ENCODE peak calls at places on chromosomes 5 and 9, in five cellular contexts. One of them, this sample, is unnamed.

GRCh38 chr5:107564896-107565295 is 105.8 kb downstream of the EFNA5 start:
- DNase-seq in HFFc6: no peak
- DNase-seq in right lobe of liver: no peak
- DNase-seq in fibroblast of the aortic adventitia: peak; percentile 58
- DNase-seq in tibial artery: no peak
- DNase-seq in this sample: no peak

GRCh38 chr5:37695651-37696050 is 144.2 kb downstream of the GDNF start:
- DNase-seq in HFFc6: no peak
- DNase-seq in right lobe of liver: no peak
- DNase-seq in fibroblast of the aortic adventitia: no peak
- DNase-seq in tibial artery: no peak
- DNase-seq in this sample: no peak

GRCh38 chr5:172939045-172939444 is 20.2 kb upstream of the RPL26L1 start:
- DNase-seq in HFFc6: peak; percentile 58
- DNase-seq in right lobe of liver: peak; percentile 34
- DNase-seq in fibroblast of the aortic adventitia: no peak
- DNase-seq in tibial artery: no peak
- DNase-seq in this sample: peak; percentile 57

GRCh38 chr5:156332245-156332644 is 5.3 kb downstream of the SGCD start:
- DNase-seq in HFFc6: no peak
- DNase-seq in right lobe of liver: no peak
- DNase-seq in fibroblast of the aortic adventitia: no peak
- DNase-seq in tibial artery: no peak
- DNase-seq in this sample: no peak

GRCh38 chr5:98768160-98769005 is 5.1 kb upstream of the RGMB start:
- DNase-seq in HFFc6: peak; percentile 59
- DNase-seq in right lobe of liver: no peak
- DNase-seq in fibroblast of the aortic adventitia: peak; percentile 69
- DNase-seq in tibial artery: peak; percentile 48
- DNase-seq in this sample: peak; percentile 74

GRCh38 chr9:121498150-121498486 is 1.5 kb downstream of the GGTA1 start:
- DNase-seq in HFFc6: peak; percentile 41
- DNase-seq in right lobe of liver: no peak
- DNase-seq in fibroblast of the aortic adventitia: peak; percentile 71
- DNase-seq in tibial artery: peak; percentile 83
- DNase-seq in this sample: peak; percentile 67

GRCh38 chr9:87763286-87763685 is 37.4 kb downstream of the CTSL start:
- DNase-seq in HFFc6: no peak
- DNase-seq in right lobe of liver: no peak
- DNase-seq in fibroblast of the aortic adventitia: no peak
- DNase-seq in tibial artery: no peak
- DNase-seq in this sample: no peak

GRCh38 chr9:137226338-137227056 is 805 bp upstream of the RNF224 start:
- DNase-seq in HFFc6: peak; percentile 36
- DNase-seq in right lobe of liver: no peak
- DNase-seq in fibroblast of the aortic adventitia: no peak
- DNase-seq in tibial artery: no peak
- DNase-seq in this sample: peak; percentile 63

GRCh38 chr9:109411818-109412352 is 86.2 kb downstream of the PTPN3 start:
- DNase-seq in HFFc6: peak; percentile 41
- DNase-seq in right lobe of liver: no peak
- DNase-seq in fibroblast of the aortic adventitia: peak; percentile 69
- DNase-seq in tibial artery: no peak
- DNase-seq in this sample: no peak

GRCh38 chr9:16092627-16093091 is 539.8 kb downstream of the CCDC171 start:
- DNase-seq in HFFc6: no peak
- DNase-seq in right lobe of liver: no peak
- DNase-seq in fibroblast of the aortic adventitia: peak; percentile 59
- DNase-seq in tibial artery: no peak
- DNase-seq in this sample: no peak

GRCh38 chr9:35972093-35972492 is 14.1 kb upstream of the OR2S2 start:
- DNase-seq in HFFc6: no peak
- DNase-seq in right lobe of liver: no peak
- DNase-seq in fibroblast of the aortic adventitia: no peak
- DNase-seq in tibial artery: no peak
- DNase-seq in this sample: no peak

GRCh38 chr9:73143606-73144328 is 7.9 kb upstream of the ANXA1 start:
- DNase-seq in HFFc6: peak; percentile 78
- DNase-seq in right lobe of liver: no peak
- DNase-seq in fibroblast of the aortic adventitia: peak; percentile 94
- DNase-seq in tibial artery: no peak
- DNase-seq in this sample: peak; percentile 26

GRCh38 chr9:89422151-89422918 is 75.6 kb downstream of the SEMA4D start:
- DNase-seq in HFFc6: peak; percentile 12
- DNase-seq in right lobe of liver: no peak
- DNase-seq in fibroblast of the aortic adventitia: no peak
- DNase-seq in tibial artery: no peak
- DNase-seq in this sample: no peak

GRCh38 chr5:181173420-181174342 is 26.3 kb downstream of the OR2V2 start:
- DNase-seq in HFFc6: peak; percentile 77
- DNase-seq in right lobe of liver: no peak
- DNase-seq in fibroblast of the aortic adventitia: no peak
- DNase-seq in tibial artery: no peak
- DNase-seq in this sample: peak; percentile 72

GRCh38 chr9:76516871-76517270 is 57.9 kb downstream of the GCNT1 start:
- DNase-seq in HFFc6: no peak
- DNase-seq in right lobe of liver: no peak
- DNase-seq in fibroblast of the aortic adventitia: no peak
- DNase-seq in tibial artery: no peak
- DNase-seq in this sample: no peak

GRCh38 chr9:114287001-114287762 is 35.7 kb upstream of the ORM1 start:
- DNase-seq in HFFc6: no peak
- DNase-seq in right lobe of liver: no peak
- DNase-seq in fibroblast of the aortic adventitia: no peak
- DNase-seq in tibial artery: peak; percentile 19
- DNase-seq in this sample: no peak

GRCh38 chr5:172896465-172896864 is 62.4 kb downstream of the ERGIC1 start:
- DNase-seq in HFFc6: no peak
- DNase-seq in right lobe of liver: no peak
- DNase-seq in fibroblast of the aortic adventitia: no peak
- DNase-seq in tibial artery: no peak
- DNase-seq in this sample: no peak

GRCh38 chr5:42944989-42945388 is 95.1 kb downstream of the ANXA2R start:
- DNase-seq in HFFc6: peak; percentile 87
- DNase-seq in right lobe of liver: no peak
- DNase-seq in fibroblast of the aortic adventitia: peak; percentile 93
- DNase-seq in tibial artery: no peak
- DNase-seq in this sample: peak; percentile 67

DNA sequence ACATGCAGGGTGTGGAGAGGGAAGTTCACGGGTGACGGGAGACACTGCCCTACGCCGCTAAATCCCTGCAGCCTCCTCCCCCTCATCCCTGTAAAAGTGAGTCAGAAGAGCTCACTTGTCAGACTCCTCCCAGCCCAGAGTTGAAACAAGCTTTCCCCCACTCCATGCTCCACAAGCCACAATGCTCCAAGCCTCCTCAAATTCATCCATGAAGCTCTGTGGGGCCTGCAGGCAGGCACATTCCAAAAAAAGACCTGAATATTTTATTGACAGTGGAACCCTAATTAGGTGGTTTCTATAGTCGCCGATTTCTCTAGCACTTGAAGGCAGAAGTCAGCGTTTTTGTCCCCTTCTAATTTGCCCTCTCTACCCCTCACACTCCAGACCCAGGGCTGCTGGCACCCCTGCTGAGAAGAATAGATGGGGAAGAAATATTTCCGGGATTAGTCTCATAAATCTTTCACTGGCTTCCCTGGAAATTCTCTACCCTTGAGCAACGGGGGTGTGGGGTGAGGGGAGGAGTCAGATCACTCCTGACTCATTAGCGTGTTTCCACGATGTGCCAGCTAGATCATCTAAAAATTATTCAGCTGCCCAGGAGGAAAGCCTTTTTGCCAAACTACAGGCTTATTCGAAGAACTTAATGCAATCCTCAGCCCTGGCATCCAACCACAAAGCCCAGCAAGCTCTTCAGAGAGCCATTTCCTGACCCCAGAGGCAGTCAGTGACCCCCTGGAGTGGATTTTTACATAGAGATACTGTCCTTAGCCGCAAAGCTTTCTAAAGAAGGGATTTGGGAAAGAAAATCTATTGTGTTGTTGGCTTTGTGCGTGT is 97.1 kb downstream of the ENC1 start:
- DNase-seq in HFFc6: peak; percentile 90
- DNase-seq in right lobe of liver: no peak
- DNase-seq in fibroblast of the aortic adventitia: peak; percentile 91
- DNase-seq in tibial artery: peak; percentile 66
- DNase-seq in this sample: peak; percentile 56
- TF ChIP-seq CTCF in HFFc6: no peak
- TF ChIP-seq CTCF in right lobe of liver: no peak
- TF ChIP-seq CTCF in fibroblast of the aortic adventitia: no peak
- TF ChIP-seq CTCF in tibial artery: no peak
- TF ChIP-seq CTCF in this sample: no peak

GRCh38 chr5:176181271-176181855 is 56.9 kb upstream of the SIMC1 start:
- DNase-seq in HFFc6: no peak
- DNase-seq in right lobe of liver: no peak
- DNase-seq in fibroblast of the aortic adventitia: no peak
- DNase-seq in tibial artery: no peak
- DNase-seq in this sample: no peak
- TF ChIP-seq CTCF in HFFc6: no peak
- TF ChIP-seq CTCF in right lobe of liver: no peak
- TF ChIP-seq CTCF in fibroblast of the aortic adventitia: no peak
- TF ChIP-seq CTCF in tibial artery: no peak
- TF ChIP-seq CTCF in this sample: no peak

GRCh38 chr9:28365736-28366135 is 792.5 kb upstream of the C9orf72 start:
- DNase-seq in HFFc6: no peak
- DNase-seq in right lobe of liver: no peak
- DNase-seq in fibroblast of the aortic adventitia: no peak
- DNase-seq in tibial artery: no peak
- DNase-seq in this sample: no peak

GRCh38 chr9:28363180-28363579 is 789.9 kb upstream of the C9orf72 start:
- DNase-seq in HFFc6: no peak
- DNase-seq in right lobe of liver: no peak
- DNase-seq in fibroblast of the aortic adventitia: no peak
- DNase-seq in tibial artery: no peak
- DNase-seq in this sample: no peak

DNA sequence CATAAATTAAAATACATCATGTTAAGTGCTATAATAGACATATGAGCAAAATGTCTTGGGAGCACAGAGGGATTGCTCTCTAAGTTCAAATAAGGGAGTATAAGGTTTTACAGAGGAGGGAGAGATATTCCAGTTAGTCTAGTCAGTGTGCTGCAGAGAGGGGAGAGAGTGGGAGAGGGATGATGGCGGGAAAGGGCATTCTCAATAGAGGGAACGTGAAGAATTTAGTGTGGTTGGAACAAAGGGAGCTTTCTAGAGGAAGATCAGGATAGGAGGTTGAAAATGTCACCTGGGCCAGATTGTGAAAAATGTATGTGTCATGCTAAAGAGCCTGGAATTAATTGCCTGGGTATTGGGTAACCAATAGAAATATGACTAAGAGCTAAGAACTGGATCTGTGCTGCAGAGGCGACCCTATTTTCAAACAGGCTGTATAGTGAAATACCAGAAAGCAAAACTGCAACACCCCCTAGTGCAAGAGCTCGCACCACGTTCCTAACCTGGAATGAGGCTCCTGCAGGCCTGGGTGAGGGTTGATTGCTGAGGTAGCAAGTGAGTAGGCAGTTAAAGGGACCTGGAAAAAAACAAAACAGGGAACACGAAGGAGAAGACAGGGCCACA is 791.8 kb upstream of the C9orf72 start:
- DNase-seq in HFFc6: no peak
- DNase-seq in right lobe of liver: no peak
- DNase-seq in fibroblast of the aortic adventitia: no peak
- DNase-seq in tibial artery: no peak
- DNase-seq in this sample: no peak
- TF ChIP-seq CTCF in HFFc6: no peak
- TF ChIP-seq CTCF in right lobe of liver: no peak
- TF ChIP-seq CTCF in fibroblast of the aortic adventitia: no peak
- TF ChIP-seq CTCF in tibial artery: no peak
- TF ChIP-seq CTCF in this sample: no peak

GRCh38 chr5:110442856-110443255 is 283.6 kb downstream of the TMEM232 start:
- DNase-seq in HFFc6: no peak
- DNase-seq in right lobe of liver: no peak
- DNase-seq in fibroblast of the aortic adventitia: no peak
- DNase-seq in tibial artery: no peak
- DNase-seq in this sample: no peak

GRCh38 chr5:110435207-110435606 is 291.3 kb downstream of the TMEM232 start:
- DNase-seq in HFFc6: no peak
- DNase-seq in right lobe of liver: no peak
- DNase-seq in fibroblast of the aortic adventitia: no peak
- DNase-seq in tibial artery: no peak
- DNase-seq in this sample: no peak

GRCh38 chr5:110440058-110440457 is 286.4 kb downstream of the TMEM232 start:
- DNase-seq in HFFc6: no peak
- DNase-seq in right lobe of liver: no peak
- DNase-seq in fibroblast of the aortic adventitia: no peak
- DNase-seq in tibial artery: no peak
- DNase-seq in this sample: no peak

GRCh38 chr5:110439280-110439679 is 287.2 kb downstream of the TMEM232 start:
- DNase-seq in HFFc6: no peak
- DNase-seq in right lobe of liver: no peak
- DNase-seq in fibroblast of the aortic adventitia: no peak
- DNase-seq in tibial artery: no peak
- DNase-seq in this sample: no peak

GRCh38 chr5:110441035-110441434 is 285.4 kb downstream of the TMEM232 start:
- DNase-seq in HFFc6: no peak
- DNase-seq in right lobe of liver: no peak
- DNase-seq in fibroblast of the aortic adventitia: peak; percentile 48
- DNase-seq in tibial artery: no peak
- DNase-seq in this sample: peak; percentile 35
- TF ChIP-seq CTCF in HFFc6: peak; percentile 21
- TF ChIP-seq CTCF in right lobe of liver: peak; percentile 34
- TF ChIP-seq CTCF in fibroblast of the aortic adventitia: peak; percentile 17
- TF ChIP-seq CTCF in tibial artery: peak; percentile 14
- TF ChIP-seq CTCF in this sample: peak; percentile 48

DNA sequence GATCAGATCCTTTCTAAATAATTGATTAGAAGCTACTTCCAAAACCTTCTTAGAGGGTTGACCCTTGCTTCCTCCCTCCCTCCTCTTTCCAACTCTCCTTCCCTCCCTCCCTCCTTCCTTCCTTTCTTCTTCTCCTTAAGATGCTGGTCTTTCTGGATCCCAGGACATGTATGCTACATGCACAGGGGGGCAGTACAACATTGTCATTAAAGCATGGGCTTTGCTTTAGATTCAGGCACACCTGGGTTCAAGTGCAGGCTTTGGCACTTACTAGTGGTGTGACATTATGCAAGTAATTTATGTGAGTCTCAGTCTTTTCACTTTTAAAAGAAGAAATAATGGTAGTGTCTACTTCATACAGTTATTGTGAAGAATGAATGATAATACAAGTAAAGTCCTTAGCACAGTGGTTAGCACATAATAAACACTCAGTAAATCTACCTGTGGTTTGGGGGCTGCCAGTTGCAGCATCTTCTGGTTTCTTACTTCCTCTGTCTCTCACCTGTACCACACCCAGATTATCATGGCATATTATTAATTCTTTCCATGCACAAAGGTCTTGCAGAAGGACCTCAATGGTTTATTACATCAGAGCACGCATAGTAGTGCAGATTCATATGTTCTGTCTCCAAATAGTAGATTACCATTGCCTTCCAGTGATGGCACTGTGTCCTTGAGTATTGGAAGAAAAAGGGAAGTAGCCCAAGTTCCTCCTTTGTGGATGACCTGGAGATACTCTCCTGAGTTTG is 154.1 kb downstream of the ARHGAP26 start:
- DNase-seq in HFFc6: no peak
- DNase-seq in right lobe of liver: no peak
- DNase-seq in fibroblast of the aortic adventitia: peak; percentile 39
- DNase-seq in tibial artery: no peak
- DNase-seq in this sample: no peak
- TF ChIP-seq CTCF in HFFc6: peak; percentile 51
- TF ChIP-seq CTCF in right lobe of liver: no peak
- TF ChIP-seq CTCF in fibroblast of the aortic adventitia: peak; percentile 35
- TF ChIP-seq CTCF in tibial artery: no peak
- TF ChIP-seq CTCF in this sample: no peak